ENCODE peak calls at places on chromosomes 12 and 14, in nine cellular contexts. One of them, this sample, is unnamed.

GRCh38 chr12:76020281-76020680 is 11.3 kb downstream of the PHLDA1 start:
- DNase-seq in psoas muscle: no peak
- DNase-seq in stimulated activated CD8-positive, alpha-beta memory T cell treated with anti-CD3 and anti-CD28 coated beads, Interleukin-12 subunit alpha, Interleukin-12 subunit beta, amount 100 ng/mL, for 4 hours: peak; percentile 56
- DNase-seq in HT1080: peak; percentile 98
- DNase-seq in sigmoid colon: no peak
- DNase-seq in stimulated activated naive B cell treated with anti-CD40 and anti-IgM and Interleukin-4, amounts not matched to agents 10 μg/mL and 1 μg/mL and 100 μg/mL, for 72 hours: peak; percentile 41
- DNase-seq in fibroblast of pulmonary artery: peak; percentile 72
- DNase-seq in GM04504: peak; percentile 62
- DNase-seq in HFFc6: peak; percentile 84
- DNase-seq in this sample: no peak

GRCh38 chr14:99671230-99672224 is 12.6 kb upstream of the CYP46A1 start:
- DNase-seq in fibroblast of pulmonary artery: no peak
- DNase-seq in HFFc6: no peak
- DNase-seq in stimulated activated CD8-positive, alpha-beta memory T cell treated with anti-CD3 and anti-CD28 coated beads, Interleukin-12 subunit alpha, Interleukin-12 subunit beta, amount 100 ng/mL, for 4 hours: no peak
- DNase-seq in psoas muscle: no peak
- DNase-seq in GM04504: no peak
- DNase-seq in sigmoid colon: peak; percentile 53
- DNase-seq in stimulated activated naive B cell treated with anti-CD40 and anti-IgM and Interleukin-4, amounts not matched to agents 10 μg/mL and 1 μg/mL and 100 μg/mL, for 72 hours: no peak
- DNase-seq in HT1080: no peak
- DNase-seq in this sample: no peak

GRCh38 chr12:130491421-130492357 is 154.0 kb downstream of the PIWIL1 start:
- DNase-seq in stimulated activated CD8-positive, alpha-beta memory T cell treated with anti-CD3 and anti-CD28 coated beads, Interleukin-12 subunit alpha, Interleukin-12 subunit beta, amount 100 ng/mL, for 4 hours: no peak
- DNase-seq in sigmoid colon: no peak
- DNase-seq in psoas muscle: no peak
- DNase-seq in stimulated activated naive B cell treated with anti-CD40 and anti-IgM and Interleukin-4, amounts not matched to agents 10 μg/mL and 1 μg/mL and 100 μg/mL, for 72 hours: no peak
- DNase-seq in fibroblast of pulmonary artery: no peak
- DNase-seq in HT1080: no peak
- DNase-seq in GM04504: no peak
- DNase-seq in HFFc6: no peak
- DNase-seq in this sample: no peak

GRCh38 chr14:97723834-97724770 is 926.9 kb downstream of the VRK1 start:
- DNase-seq in stimulated activated naive B cell treated with anti-CD40 and anti-IgM and Interleukin-4, amounts not matched to agents 10 μg/mL and 1 μg/mL and 100 μg/mL, for 72 hours: no peak
- DNase-seq in stimulated activated CD8-positive, alpha-beta memory T cell treated with anti-CD3 and anti-CD28 coated beads, Interleukin-12 subunit alpha, Interleukin-12 subunit beta, amount 100 ng/mL, for 4 hours: no peak
- DNase-seq in psoas muscle: no peak
- DNase-seq in fibroblast of pulmonary artery: no peak
- DNase-seq in sigmoid colon: no peak
- DNase-seq in GM04504: no peak
- DNase-seq in HT1080: peak; percentile 26
- DNase-seq in HFFc6: no peak
- DNase-seq in this sample: no peak

GRCh38 chr12:67772276-67773169 is 124.0 kb downstream of the DYRK2 start:
- DNase-seq in HFFc6: peak; percentile 31
- DNase-seq in stimulated activated CD8-positive, alpha-beta memory T cell treated with anti-CD3 and anti-CD28 coated beads, Interleukin-12 subunit alpha, Interleukin-12 subunit beta, amount 100 ng/mL, for 4 hours: no peak
- DNase-seq in GM04504: no peak
- DNase-seq in stimulated activated naive B cell treated with anti-CD40 and anti-IgM and Interleukin-4, amounts not matched to agents 10 μg/mL and 1 μg/mL and 100 μg/mL, for 72 hours: no peak
- DNase-seq in fibroblast of pulmonary artery: peak; percentile 57
- DNase-seq in sigmoid colon: peak; percentile 66
- DNase-seq in psoas muscle: no peak
- DNase-seq in HT1080: no peak
- DNase-seq in this sample: no peak

GRCh38 chr12:111412007-111412829 is 6.5 kb downstream of the SH2B3 start:
- DNase-seq in sigmoid colon: no peak
- DNase-seq in stimulated activated naive B cell treated with anti-CD40 and anti-IgM and Interleukin-4, amounts not matched to agents 10 μg/mL and 1 μg/mL and 100 μg/mL, for 72 hours: no peak
- DNase-seq in fibroblast of pulmonary artery: no peak
- DNase-seq in GM04504: no peak
- DNase-seq in stimulated activated CD8-positive, alpha-beta memory T cell treated with anti-CD3 and anti-CD28 coated beads, Interleukin-12 subunit alpha, Interleukin-12 subunit beta, amount 100 ng/mL, for 4 hours: no peak
- DNase-seq in HFFc6: no peak
- DNase-seq in HT1080: peak; percentile 76
- DNase-seq in psoas muscle: no peak
- DNase-seq in this sample: no peak

GRCh38 chr14:91261115-91261514 is 16.6 kb upstream of the GPR68 start:
- DNase-seq in stimulated activated CD8-positive, alpha-beta memory T cell treated with anti-CD3 and anti-CD28 coated beads, Interleukin-12 subunit alpha, Interleukin-12 subunit beta, amount 100 ng/mL, for 4 hours: peak; percentile 28
- DNase-seq in HT1080: no peak
- DNase-seq in stimulated activated naive B cell treated with anti-CD40 and anti-IgM and Interleukin-4, amounts not matched to agents 10 μg/mL and 1 μg/mL and 100 μg/mL, for 72 hours: no peak
- DNase-seq in GM04504: no peak
- DNase-seq in psoas muscle: no peak
- DNase-seq in HFFc6: no peak
- DNase-seq in fibroblast of pulmonary artery: no peak
- DNase-seq in sigmoid colon: no peak
- DNase-seq in this sample: no peak

GRCh38 chr12:1579626-1580025 is 14.8 kb downstream of the FBXL14 start:
- DNase-seq in sigmoid colon: no peak
- DNase-seq in GM04504: no peak
- DNase-seq in psoas muscle: no peak
- DNase-seq in HT1080: peak; percentile 20
- DNase-seq in fibroblast of pulmonary artery: peak; percentile 33
- DNase-seq in stimulated activated naive B cell treated with anti-CD40 and anti-IgM and Interleukin-4, amounts not matched to agents 10 μg/mL and 1 μg/mL and 100 μg/mL, for 72 hours: no peak
- DNase-seq in stimulated activated CD8-positive, alpha-beta memory T cell treated with anti-CD3 and anti-CD28 coated beads, Interleukin-12 subunit alpha, Interleukin-12 subunit beta, amount 100 ng/mL, for 4 hours: no peak
- DNase-seq in HFFc6: peak; percentile 67
- DNase-seq in this sample: no peak

GRCh38 chr12:56230449-56231183 is 765 bp downstream of the SLC39A5 start:
- DNase-seq in HT1080: no peak
- DNase-seq in fibroblast of pulmonary artery: no peak
- DNase-seq in stimulated activated CD8-positive, alpha-beta memory T cell treated with anti-CD3 and anti-CD28 coated beads, Interleukin-12 subunit alpha, Interleukin-12 subunit beta, amount 100 ng/mL, for 4 hours: no peak
- DNase-seq in sigmoid colon: no peak
- DNase-seq in GM04504: no peak
- DNase-seq in psoas muscle: no peak
- DNase-seq in stimulated activated naive B cell treated with anti-CD40 and anti-IgM and Interleukin-4, amounts not matched to agents 10 μg/mL and 1 μg/mL and 100 μg/mL, for 72 hours: no peak
- DNase-seq in HFFc6: no peak
- DNase-seq in this sample: no peak

GRCh38 chr14:39050389-39050788 is 52.6 kb downstream of the SEC23A start:
- DNase-seq in stimulated activated CD8-positive, alpha-beta memory T cell treated with anti-CD3 and anti-CD28 coated beads, Interleukin-12 subunit alpha, Interleukin-12 subunit beta, amount 100 ng/mL, for 4 hours: no peak
- DNase-seq in stimulated activated naive B cell treated with anti-CD40 and anti-IgM and Interleukin-4, amounts not matched to agents 10 μg/mL and 1 μg/mL and 100 μg/mL, for 72 hours: no peak
- DNase-seq in fibroblast of pulmonary artery: peak; percentile 65
- DNase-seq in GM04504: peak; percentile 53
- DNase-seq in HT1080: peak; percentile 68
- DNase-seq in sigmoid colon: no peak
- DNase-seq in HFFc6: peak; percentile 86
- DNase-seq in psoas muscle: no peak
- DNase-seq in this sample: no peak

GRCh38 chr12:96263449-96263902 is 69.3 kb downstream of the ELK3 start:
- DNase-seq in stimulated activated CD8-positive, alpha-beta memory T cell treated with anti-CD3 and anti-CD28 coated beads, Interleukin-12 subunit alpha, Interleukin-12 subunit beta, amount 100 ng/mL, for 4 hours: no peak
- DNase-seq in psoas muscle: no peak
- DNase-seq in sigmoid colon: no peak
- DNase-seq in HT1080: no peak
- DNase-seq in GM04504: no peak
- DNase-seq in HFFc6: no peak
- DNase-seq in fibroblast of pulmonary artery: peak; percentile 65
- DNase-seq in stimulated activated naive B cell treated with anti-CD40 and anti-IgM and Interleukin-4, amounts not matched to agents 10 μg/mL and 1 μg/mL and 100 μg/mL, for 72 hours: no peak
- DNase-seq in this sample: no peak

GRCh38 chr12:53233671-53234091 is 1.7 kb upstream of the RARG start:
- DNase-seq in stimulated activated CD8-positive, alpha-beta memory T cell treated with anti-CD3 and anti-CD28 coated beads, Interleukin-12 subunit alpha, Interleukin-12 subunit beta, amount 100 ng/mL, for 4 hours: no peak
- DNase-seq in sigmoid colon: no peak
- DNase-seq in HFFc6: no peak
- DNase-seq in GM04504: no peak
- DNase-seq in psoas muscle: no peak
- DNase-seq in HT1080: no peak
- DNase-seq in fibroblast of pulmonary artery: no peak
- DNase-seq in stimulated activated naive B cell treated with anti-CD40 and anti-IgM and Interleukin-4, amounts not matched to agents 10 μg/mL and 1 μg/mL and 100 μg/mL, for 72 hours: no peak
- DNase-seq in this sample: no peak

GRCh38 chr12:46983959-46984833 is 95.2 kb upstream of the PCED1B start:
- DNase-seq in HFFc6: peak; percentile 71
- DNase-seq in sigmoid colon: no peak
- DNase-seq in stimulated activated CD8-positive, alpha-beta memory T cell treated with anti-CD3 and anti-CD28 coated beads, Interleukin-12 subunit alpha, Interleukin-12 subunit beta, amount 100 ng/mL, for 4 hours: no peak
- DNase-seq in HT1080: peak; percentile 64
- DNase-seq in stimulated activated naive B cell treated with anti-CD40 and anti-IgM and Interleukin-4, amounts not matched to agents 10 μg/mL and 1 μg/mL and 100 μg/mL, for 72 hours: peak; percentile 17
- DNase-seq in fibroblast of pulmonary artery: peak; percentile 78
- DNase-seq in psoas muscle: no peak
- DNase-seq in GM04504: peak; percentile 32
- DNase-seq in this sample: peak; percentile 51

GRCh38 chr12:12800406-12801180 is 12.6 kb upstream of the DDX47 start:
- DNase-seq in GM04504: no peak
- DNase-seq in fibroblast of pulmonary artery: peak; percentile 77
- DNase-seq in psoas muscle: no peak
- DNase-seq in stimulated activated CD8-positive, alpha-beta memory T cell treated with anti-CD3 and anti-CD28 coated beads, Interleukin-12 subunit alpha, Interleukin-12 subunit beta, amount 100 ng/mL, for 4 hours: no peak
- DNase-seq in HT1080: no peak
- DNase-seq in sigmoid colon: no peak
- DNase-seq in HFFc6: no peak
- DNase-seq in stimulated activated naive B cell treated with anti-CD40 and anti-IgM and Interleukin-4, amounts not matched to agents 10 μg/mL and 1 μg/mL and 100 μg/mL, for 72 hours: no peak
- DNase-seq in this sample: no peak

GRCh38 chr14:30869525-30870150 is 4.7 kb upstream of the COCH start:
- DNase-seq in HFFc6: no peak
- DNase-seq in fibroblast of pulmonary artery: no peak
- DNase-seq in sigmoid colon: no peak
- DNase-seq in stimulated activated naive B cell treated with anti-CD40 and anti-IgM and Interleukin-4, amounts not matched to agents 10 μg/mL and 1 μg/mL and 100 μg/mL, for 72 hours: no peak
- DNase-seq in stimulated activated CD8-positive, alpha-beta memory T cell treated with anti-CD3 and anti-CD28 coated beads, Interleukin-12 subunit alpha, Interleukin-12 subunit beta, amount 100 ng/mL, for 4 hours: no peak
- DNase-seq in GM04504: no peak
- DNase-seq in psoas muscle: no peak
- DNase-seq in HT1080: no peak
- DNase-seq in this sample: no peak

GRCh38 chr14:77490347-77490986 is 8.1 kb downstream of the ISM2 start:
- DNase-seq in stimulated activated naive B cell treated with anti-CD40 and anti-IgM and Interleukin-4, amounts not matched to agents 10 μg/mL and 1 μg/mL and 100 μg/mL, for 72 hours: no peak
- DNase-seq in sigmoid colon: no peak
- DNase-seq in HT1080: no peak
- DNase-seq in fibroblast of pulmonary artery: no peak
- DNase-seq in HFFc6: no peak
- DNase-seq in psoas muscle: no peak
- DNase-seq in GM04504: no peak
- DNase-seq in stimulated activated CD8-positive, alpha-beta memory T cell treated with anti-CD3 and anti-CD28 coated beads, Interleukin-12 subunit alpha, Interleukin-12 subunit beta, amount 100 ng/mL, for 4 hours: no peak
- DNase-seq in this sample: no peak

GRCh38 chr12:69569236-69569635 is 16.0 kb upstream of the CCT2 start:
- DNase-seq in psoas muscle: no peak
- DNase-seq in stimulated activated naive B cell treated with anti-CD40 and anti-IgM and Interleukin-4, amounts not matched to agents 10 μg/mL and 1 μg/mL and 100 μg/mL, for 72 hours: no peak
- DNase-seq in HFFc6: peak; percentile 52
- DNase-seq in GM04504: peak; percentile 42
- DNase-seq in fibroblast of pulmonary artery: no peak
- DNase-seq in stimulated activated CD8-positive, alpha-beta memory T cell treated with anti-CD3 and anti-CD28 coated beads, Interleukin-12 subunit alpha, Interleukin-12 subunit beta, amount 100 ng/mL, for 4 hours: no peak
- DNase-seq in sigmoid colon: no peak
- DNase-seq in HT1080: peak; percentile 68
- DNase-seq in this sample: no peak

GRCh38 chr14:89890589-89890988 is 63.9 kb downstream of the EFCAB11 start:
- DNase-seq in sigmoid colon: no peak
- DNase-seq in psoas muscle: no peak
- DNase-seq in HFFc6: no peak
- DNase-seq in stimulated activated naive B cell treated with anti-CD40 and anti-IgM and Interleukin-4, amounts not matched to agents 10 μg/mL and 1 μg/mL and 100 μg/mL, for 72 hours: no peak
- DNase-seq in GM04504: no peak
- DNase-seq in fibroblast of pulmonary artery: no peak
- DNase-seq in HT1080: no peak
- DNase-seq in stimulated activated CD8-positive, alpha-beta memory T cell treated with anti-CD3 and anti-CD28 coated beads, Interleukin-12 subunit alpha, Interleukin-12 subunit beta, amount 100 ng/mL, for 4 hours: no peak
- DNase-seq in this sample: no peak

GRCh38 chr12:81811778-81812125 is 52.6 kb upstream of the PPFIA2 start:
- DNase-seq in stimulated activated CD8-positive, alpha-beta memory T cell treated with anti-CD3 and anti-CD28 coated beads, Interleukin-12 subunit alpha, Interleukin-12 subunit beta, amount 100 ng/mL, for 4 hours: no peak
- DNase-seq in fibroblast of pulmonary artery: no peak
- DNase-seq in HFFc6: no peak
- DNase-seq in sigmoid colon: peak; percentile 56
- DNase-seq in psoas muscle: no peak
- DNase-seq in stimulated activated naive B cell treated with anti-CD40 and anti-IgM and Interleukin-4, amounts not matched to agents 10 μg/mL and 1 μg/mL and 100 μg/mL, for 72 hours: no peak
- DNase-seq in HT1080: no peak
- DNase-seq in GM04504: no peak
- DNase-seq in this sample: no peak

GRCh38 chr14:30354439-30354838 is 204.5 kb upstream of the G2E3 start:
- DNase-seq in stimulated activated naive B cell treated with anti-CD40 and anti-IgM and Interleukin-4, amounts not matched to agents 10 μg/mL and 1 μg/mL and 100 μg/mL, for 72 hours: no peak
- DNase-seq in fibroblast of pulmonary artery: no peak
- DNase-seq in psoas muscle: no peak
- DNase-seq in sigmoid colon: no peak
- DNase-seq in HT1080: no peak
- DNase-seq in GM04504: no peak
- DNase-seq in stimulated activated CD8-positive, alpha-beta memory T cell treated with anti-CD3 and anti-CD28 coated beads, Interleukin-12 subunit alpha, Interleukin-12 subunit beta, amount 100 ng/mL, for 4 hours: no peak
- DNase-seq in HFFc6: no peak
- DNase-seq in this sample: no peak

GRCh38 chr14:35248476-35248788 is 43.8 kb upstream of the PSMA6 start:
- DNase-seq in stimulated activated CD8-positive, alpha-beta memory T cell treated with anti-CD3 and anti-CD28 coated beads, Interleukin-12 subunit alpha, Interleukin-12 subunit beta, amount 100 ng/mL, for 4 hours: no peak
- DNase-seq in psoas muscle: no peak
- DNase-seq in GM04504: no peak
- DNase-seq in HFFc6: no peak
- DNase-seq in stimulated activated naive B cell treated with anti-CD40 and anti-IgM and Interleukin-4, amounts not matched to agents 10 μg/mL and 1 μg/mL and 100 μg/mL, for 72 hours: no peak
- DNase-seq in fibroblast of pulmonary artery: no peak
- DNase-seq in sigmoid colon: no peak
- DNase-seq in HT1080: no peak
- DNase-seq in this sample: no peak

GRCh38 chr12:115437061-115437567 is 753.1 kb upstream of the TBX3 start:
- DNase-seq in HT1080: no peak
- DNase-seq in stimulated activated naive B cell treated with anti-CD40 and anti-IgM and Interleukin-4, amounts not matched to agents 10 μg/mL and 1 μg/mL and 100 μg/mL, for 72 hours: no peak
- DNase-seq in stimulated activated CD8-positive, alpha-beta memory T cell treated with anti-CD3 and anti-CD28 coated beads, Interleukin-12 subunit alpha, Interleukin-12 subunit beta, amount 100 ng/mL, for 4 hours: no peak
- DNase-seq in HFFc6: no peak
- DNase-seq in fibroblast of pulmonary artery: peak; percentile 53
- DNase-seq in GM04504: no peak
- DNase-seq in psoas muscle: no peak
- DNase-seq in sigmoid colon: no peak
- DNase-seq in this sample: no peak

GRCh38 chr12:67366530-67367196 is 97.5 kb downstream of the CAND1 start:
- DNase-seq in HFFc6: peak; percentile 82
- DNase-seq in GM04504: peak; percentile 98
- DNase-seq in fibroblast of pulmonary artery: peak; percentile 53
- DNase-seq in HT1080: no peak
- DNase-seq in stimulated activated CD8-positive, alpha-beta memory T cell treated with anti-CD3 and anti-CD28 coated beads, Interleukin-12 subunit alpha, Interleukin-12 subunit beta, amount 100 ng/mL, for 4 hours: no peak
- DNase-seq in psoas muscle: no peak
- DNase-seq in stimulated activated naive B cell treated with anti-CD40 and anti-IgM and Interleukin-4, amounts not matched to agents 10 μg/mL and 1 μg/mL and 100 μg/mL, for 72 hours: no peak
- DNase-seq in sigmoid colon: no peak
- DNase-seq in this sample: no peak

GRCh38 chr12:95633049-95633545 is 81.8 kb upstream of the USP44 start:
- DNase-seq in fibroblast of pulmonary artery: peak; percentile 77
- DNase-seq in sigmoid colon: no peak
- DNase-seq in psoas muscle: no peak
- DNase-seq in stimulated activated CD8-positive, alpha-beta memory T cell treated with anti-CD3 and anti-CD28 coated beads, Interleukin-12 subunit alpha, Interleukin-12 subunit beta, amount 100 ng/mL, for 4 hours: no peak
- DNase-seq in HT1080: peak; percentile 96
- DNase-seq in stimulated activated naive B cell treated with anti-CD40 and anti-IgM and Interleukin-4, amounts not matched to agents 10 μg/mL and 1 μg/mL and 100 μg/mL, for 72 hours: no peak
- DNase-seq in GM04504: peak; percentile 66
- DNase-seq in HFFc6: peak; percentile 88
- DNase-seq in this sample: no peak

This sample was measured in Panc1.